ENCODE peak calls at places on chromosome 12, in seven cellular contexts. R is C1 segment of cervical spinal cord, Q is H1, G is OCI-M1, U is NCI-H446, C is BJ, P is transverse colon. E is an unnamed sample.

GRCh38 chr12:51977320-51977753 is 25.8 kb downstream of the ACVR1B start:
- DNase-seq in R (no peak), Q (no peak), G (no peak), U (no peak), C (no peak), P (no peak), E (no peak)

GRCh38 chr12:108752387-108752786 is 21.1 kb upstream of the CORO1C start:
- DNase-seq in R (no peak), Q (no peak), G (no peak), U (peak; percentile 82), C (no peak), P (no peak), E (no peak)

GRCh38 chr12:104737682-104738370 is 220.3 kb downstream of the SLC41A2 start:
- DNase-seq in R (no peak), Q (no peak), G (no peak), U (no peak), C (no peak), P (no peak), E (no peak)

GRCh38 chr12:92879698-92880322 is 49.3 kb downstream of the EEA1 start:
- DNase-seq in R (no peak), Q (no peak), G (peak; percentile 71), U (no peak), C (no peak), P (no peak), E (no peak)

GRCh38 chr12:125406131-125406530 is 340.9 kb downstream of the AACS start:
- DNase-seq in R (no peak), Q (no peak), G (no peak), U (no peak), C (no peak), P (no peak), E (no peak)

GRCh38 chr12:119179335-119180021 is 747 bp downstream of the HSPB8 start:
- DNase-seq in R (no peak), Q (peak; percentile 58), G (no peak), U (no peak), C (no peak), P (no peak), E (peak; percentile 68)

GRCh38 chr12:109295764-109296425 is 13.2 kb downstream of the FOXN4 start:
- DNase-seq in R (no peak), Q (no peak), G (no peak), U (no peak), C (no peak), P (no peak), E (no peak)

GRCh38 chr12:32151081-32151480 is 44.4 kb downstream of the BICD1 start:
- DNase-seq in R (no peak), Q (no peak), G (no peak), U (peak; percentile 81), C (no peak), P (no peak), E (no peak)

GRCh38 chr12:14885718-14886201 is at the start of gene MGP:
- DNase-seq in R (no peak), Q (no peak), G (peak; percentile 13), U (peak; percentile 83), C (no peak), P (peak; percentile 29), E (peak; percentile 30)